ENCODE peak calls at places on chromosome 16, in nine cellular contexts. J, C, M, V, T, O, R, L and Z are unnamed samples.

GRCh38 chr16:50547340-50547865 is 793 bp upstream of the NKD1 start:
- DNase-seq in J (peak), C (no peak), M (peak), V (no peak), T (peak), O (peak), R (peak), L (peak), Z (peak)

GRCh38 chr16:56294599-56294998 is 103.3 kb downstream of the GNAO1 start:
- DNase-seq in J (no peak), C (no peak), M (peak), V (no peak), T (no peak), O (no peak), R (no peak), L (no peak), Z (no peak)

GRCh38 chr16:21070564-21070963 is 80.1 kb downstream of the DNAH3 start:
- DNase-seq in J (no peak), C (no peak), M (no peak), V (no peak), T (no peak), O (no peak), R (no peak), L (no peak), Z (no peak)

GRCh38 chr16:4140652-4141051 is 24.4 kb upstream of the ADCY9 start:
- DNase-seq in J (no peak), C (peak), M (peak), V (no peak), T (no peak), O (no peak), R (peak), L (no peak), Z (no peak)

GRCh38 chr16:19879241-19879792 is 5.3 kb downstream of the GPRC5B start:
- DNase-seq in J (peak), C (no peak), M (peak), V (peak), T (no peak), O (no peak), R (peak), L (no peak), Z (peak)

GRCh38 chr16:68229431-68230175 is 6.3 kb downstream of the ESRP2 start:
- DNase-seq in J (peak), C (peak), M (peak), V (no peak), T (peak), O (no peak), R (peak), L (no peak), Z (no peak)

GRCh38 chr16:14369734-14370598 is 260.1 kb downstream of the PARN start:
- DNase-seq in J (no peak), C (no peak), M (no peak), V (peak), T (no peak), O (peak), R (no peak), L (no peak), Z (peak)

GRCh38 chr16:25877103-25877502 is 185.3 kb downstream of the HS3ST4 start:
- DNase-seq in J (no peak), C (no peak), M (no peak), V (no peak), T (no peak), O (no peak), R (no peak), L (no peak), Z (no peak)

GRCh38 chr16:35214840-35215239 is 1755.4 kb downstream of the TP53TG3F start:
- DNase-seq in J (no peak), C (no peak), M (no peak), V (no peak), T (no peak), O (no peak), R (no peak), L (no peak), Z (no peak)

GRCh38 chr16:66487580-66488235 is 60.6 kb downstream of the BEAN1 start:
- DNase-seq in J (no peak), C (no peak), M (peak), V (no peak), T (peak), O (no peak), R (no peak), L (no peak), Z (no peak)

GRCh38 chr16:84471966-84472365 is 32.5 kb downstream of the MEAK7 start:
- DNase-seq in J (no peak), C (no peak), M (no peak), V (no peak), T (no peak), O (no peak), R (no peak), L (no peak), Z (no peak)

GRCh38 chr16:67207857-67208524 is 9.1 kb downstream of the ELMO3 start:
- DNase-seq in J (no peak), C (no peak), M (peak), V (no peak), T (no peak), O (no peak), R (no peak), L (no peak), Z (no peak)

GRCh38 chr16:86261379-86261778 is 248.9 kb upstream of the FOXF1 start:
- DNase-seq in J (no peak), C (no peak), M (peak), V (no peak), T (no peak), O (no peak), R (no peak), L (no peak), Z (no peak)

GRCh38 chr16:66154801-66155200 is 211.7 kb upstream of the CDH5 start:
- DNase-seq in J (no peak), C (peak), M (peak), V (no peak), T (no peak), O (no peak), R (no peak), L (no peak), Z (no peak)

GRCh38 chr16:2031081-2031577 is 4.4 kb downstream of the NHERF2 start:
- DNase-seq in J (no peak), C (no peak), M (no peak), V (peak), T (no peak), O (no peak), R (no peak), L (no peak), Z (peak)

GRCh38 chr16:47143677-47144558 is at the start of gene NETO2:
- DNase-seq in J (peak), C (no peak), M (peak), V (peak), T (no peak), O (peak), R (peak), L (peak), Z (peak)

GRCh38 chr16:23182675-23183485 is at the start of gene SCNN1G:
- DNase-seq in J (peak), C (no peak), M (peak), V (no peak), T (no peak), O (no peak), R (no peak), L (no peak), Z (peak)

GRCh38 chr16:87431926-87432325 is 39.8 kb downstream of the MAP1LC3B start:
- DNase-seq in J (no peak), C (peak), M (peak), V (no peak), T (no peak), O (no peak), R (no peak), L (no peak), Z (no peak)

GRCh38 chr16:1530883-1531637 is 2.4 kb upstream of the TMEM204 start:
- DNase-seq in J (no peak), C (peak), M (no peak), V (peak), T (peak), O (peak), R (no peak), L (no peak), Z (peak)

GRCh38 chr16:79156761-79157160 is 443.8 kb downstream of the MAF start:
- DNase-seq in J (no peak), C (no peak), M (no peak), V (no peak), T (no peak), O (no peak), R (no peak), L (no peak), Z (no peak)

GRCh38 chr16:75860654-75861053 is 134.4 kb upstream of the CPHXL start:
- DNase-seq in J (no peak), C (no peak), M (peak), V (no peak), T (no peak), O (no peak), R (no peak), L (no peak), Z (no peak)

GRCh38 chr16:56203052-56203451 is 11.8 kb downstream of the GNAO1 start:
- DNase-seq in J (peak), C (no peak), M (peak), V (no peak), T (no peak), O (peak), R (peak), L (peak), Z (no peak)

GRCh38 chr16:55909876-55910275 is 34.7 kb upstream of the CES5A start:
- DNase-seq in J (no peak), C (no peak), M (no peak), V (no peak), T (no peak), O (no peak), R (no peak), L (no peak), Z (no peak)

GRCh38 chr16:86048882-86049585 is 150.1 kb downstream of the IRF8 start:
- DNase-seq in J (peak), C (no peak), M (no peak), V (no peak), T (peak), O (no peak), R (no peak), L (no peak), Z (no peak)

GRCh38 chr16:1543085-1543896 is 9.8 kb downstream of the TMEM204 start:
- DNase-seq in J (peak), C (peak), M (peak), V (peak), T (peak), O (peak), R (no peak), L (peak), Z (peak)

GRCh38 chr16:19328364-19328763 is 42.8 kb downstream of the CLEC19A start:
- DNase-seq in J (no peak), C (no peak), M (no peak), V (no peak), T (no peak), O (no peak), R (no peak), L (no peak), Z (no peak)

GRCh38 chr16:58513874-58514273 is 1.4 kb upstream of the SETD6 start:
- DNase-seq in J (no peak), C (no peak), M (peak), V (no peak), T (no peak), O (no peak), R (no peak), L (no peak), Z (no peak)